ENCODE peak calls at places on chromosomes 11 and 22, in eight cellular contexts. Y, A, I, E, J, U, C and P are unnamed samples.
A peak's percentile ranks its signal among the peaks of the same experiment; 100 is the strongest.

GRCh38 chr11:102383839-102384238 is 36.8 kb downstream of the BIRC2 start:
- DNase-seq in U (no peak), J (no peak), C (no peak), A (no peak), E (no peak), Y (no peak), I (no peak), P (no peak)

GRCh38 chr11:64225608-64226506 is at the start of the genes NUDT22 and TRPT1:
- DNase-seq in I (peak; percentile 77), U (no peak), E (peak; percentile 91), J (peak; percentile 82), Y (peak; percentile 58), C (peak; percentile 28), A (peak; percentile 81), P (peak; percentile 96)

GRCh38 chr11:122163420-122163819 is 47.4 kb upstream of the BLID start:
- DNase-seq in C (no peak), I (no peak), J (no peak), Y (no peak), U (peak; percentile 39), E (no peak), A (no peak), P (peak; percentile 31)

GRCh38 chr11:1508986-1509385 is 22.4 kb upstream of the MOB2 start:
- DNase-seq in U (no peak), Y (no peak), I (no peak), E (no peak), J (no peak), A (no peak), C (no peak), P (no peak)

GRCh38 chr11:116836648-116837023 is 786 bp downstream of the APOA1 start:
- DNase-seq in I (no peak), J (no peak), U (no peak), C (no peak), A (no peak), E (no peak), Y (no peak), P (no peak)

GRCh38 chr11:102317768-102318103 is 452 bp downstream of the BIRC3 start:
- DNase-seq in I (no peak), C (no peak), E (no peak), J (no peak), Y (no peak), A (no peak), U (no peak), P (no peak)

GRCh38 chr11:59224419-59224928 is 11.7 kb upstream of the MPEG1 start:
- DNase-seq in A (no peak), U (no peak), J (no peak), E (no peak), I (no peak), C (no peak), Y (no peak), P (peak; percentile 20)

GRCh38 chr11:2798951-2799761 is 86.4 kb downstream of the CDKN1C start:
- DNase-seq in I (no peak), U (no peak), J (no peak), E (no peak), C (no peak), Y (no peak), A (no peak), P (peak; percentile 50)

GRCh38 chr11:46615756-46616155 is 1.3 kb downstream of the HARBI1 start:
- DNase-seq in C (no peak), J (no peak), A (no peak), E (no peak), U (no peak), I (no peak), Y (no peak), P (peak; percentile 53)

GRCh38 chr11:121336279-121336947 is 43.8 kb downstream of the SC5D start:
- DNase-seq in C (no peak), I (no peak), A (no peak), J (no peak), Y (no peak), U (no peak), E (no peak), P (no peak)

GRCh38 chr22:22848364-22848866 is 39.2 kb upstream of the IGLL5 start:
- DNase-seq in U (peak; percentile 5), I (peak; percentile 35), J (peak; percentile 53), C (no peak), E (peak; percentile 48), Y (no peak), A (peak; percentile 19), P (peak; percentile 54)

GRCh38 chr11:99937330-99937729 is 749.8 kb upstream of the ARHGAP42 start:
- DNase-seq in C (no peak), A (no peak), Y (no peak), U (no peak), I (no peak), J (no peak), E (no peak), P (no peak)

GRCh38 chr22:20089977-20090729 is 10.1 kb downstream of the DGCR8 start:
- DNase-seq in I (no peak), U (peak; percentile 22), C (no peak), E (peak; percentile 56), A (no peak), J (no peak), Y (no peak), P (peak; percentile 70)

GRCh38 chr11:103649401-103649895 is 387.0 kb upstream of the DDI1 start:
- DNase-seq in J (no peak), A (no peak), I (no peak), Y (no peak), E (no peak), U (no peak), C (no peak), P (no peak)

GRCh38 chr22:43922123-43922522 is 1.5 kb upstream of the PNPLA3 start:
- DNase-seq in U (no peak), E (no peak), I (no peak), C (no peak), A (no peak), Y (no peak), J (no peak), P (no peak)

GRCh38 chr11:84564180-84564866 is 1062.8 kb downstream of the DLG2 start:
- DNase-seq in U (no peak), I (peak; percentile 56), A (peak; percentile 6), C (no peak), E (peak; percentile 38), Y (no peak), J (no peak), P (peak; percentile 34)

GRCh38 chr22:31244943-31245451 is 32.9 kb downstream of the LIMK2 start:
- DNase-seq in J (no peak), Y (no peak), A (no peak), U (no peak), C (no peak), E (no peak), I (no peak), P (no peak)

GRCh38 chr11:76663912-76664440 is 6.6 kb downstream of the LRRC32 start:
- DNase-seq in C (no peak), Y (no peak), E (no peak), I (no peak), A (no peak), J (no peak), U (no peak), P (no peak)

GRCh38 chr11:57413681-57414080 is 13.2 kb downstream of the SLC43A3 start:
- DNase-seq in A (no peak), E (no peak), I (no peak), J (no peak), Y (no peak), U (no peak), C (no peak), P (no peak)

GRCh38 chr11:67563354-67564114 is 20.1 kb upstream of the GSTP1 start:
- DNase-seq in C (no peak), A (peak; percentile 63), J (no peak), E (no peak), Y (no peak), U (peak; percentile 63), I (peak; percentile 87), P (peak; percentile 65)

GRCh38 chr11:11472096-11472495 is 119.0 kb upstream of the CSNK2A3 start:
- DNase-seq in E (no peak), A (no peak), Y (no peak), I (no peak), J (no peak), U (no peak), C (no peak), P (no peak)

GRCh38 chr11:3345736-3346135 is 33.2 kb downstream of the ZNF195 start:
- DNase-seq in E (no peak), Y (no peak), C (no peak), J (no peak), I (no peak), U (no peak), A (no peak), P (no peak)